ENCODE peak calls at places on chromosome 4, in eight cellular contexts. V, H, K, J, D, Z, I and F are unnamed samples. For H3K4me1, the result is how much of the 10 kb centered on the place peaks cover.

GRCh38 chr4:24659241-24659961 is 75.0 kb upstream of the DHX15 start:
- DNase-seq in J (no peak), V (no peak), I (no peak), Z (no peak), D (peak), K (no peak), H (no peak), F (no peak)

GRCh38 chr4:88629826-88630225 is 37.5 kb downstream of the HERC3 start:
- DNase-seq in J (no peak), V (no peak), D (peak), K (no peak), H (no peak), I (no peak), Z (no peak), F (no peak)

GRCh38 chr4:148757171-148757570 is 315.0 kb upstream of the NR3C2 start:
- DNase-seq in D (no peak), V (no peak), J (no peak), K (no peak), I (no peak), Z (no peak), H (no peak), F (no peak)

GRCh38 chr4:4334798-4335520 is 44.9 kb downstream of the ZBTB49 start:
- DNase-seq in Z (peak), V (peak), I (peak), H (peak), J (peak), K (peak), D (peak), F (peak)

GRCh38 chr4:10186228-10187214 is 69.9 kb upstream of the WDR1 start:
- DNase-seq in J (no peak), K (no peak), V (no peak), D (no peak), H (no peak), Z (no peak), I (no peak), F (no peak)

GRCh38 chr4:121978169-121978516 is 26.3 kb upstream of the TRPC3 start:
- DNase-seq in H (no peak), J (no peak), V (no peak), K (no peak), D (no peak), Z (no peak), I (no peak), F (no peak)

GRCh38 chr4:140095694-140096482 is 58.1 kb downstream of the MAML3 start:
- DNase-seq in V (no peak), K (no peak), Z (peak), H (peak), I (no peak), J (no peak), D (peak), F (no peak)

GRCh38 chr4:32172761-32173160 is 1452.6 kb downstream of the PCDH7 start:
- DNase-seq in H (no peak), K (no peak), I (no peak), J (no peak), D (peak), Z (peak), V (no peak), F (no peak)

GRCh38 chr4:7955393-7955792 is 15.7 kb upstream of the AFAP1 start:
- DNase-seq in V (no peak), J (no peak), Z (no peak), H (no peak), I (no peak), D (no peak), K (no peak), F (no peak)

GRCh38 chr4:88573286-88573994 is 18.8 kb upstream of the HERC3 start:
- DNase-seq in Z (no peak), H (no peak), K (no peak), J (no peak), V (no peak), D (no peak), I (no peak), F (no peak)

GRCh38 chr4:80385397-80386280 is 50.1 kb downstream of the CFAP299 start:
- DNase-seq in V (no peak), Z (no peak), J (no peak), D (no peak), K (no peak), H (no peak), I (peak), F (no peak)

GRCh38 chr4:73661646-73662119 is 41.4 kb upstream of the RASSF6 start:
- DNase-seq in J (no peak), I (no peak), D (peak), H (no peak), K (no peak), Z (peak), V (no peak), F (no peak)

GRCh38 chr4:123922847-123923246 is 526.3 kb downstream of the SPRY1 start:
- DNase-seq in I (no peak), K (no peak), Z (no peak), H (no peak), D (peak), V (no peak), J (no peak), F (no peak)

GRCh38 chr4:42371306-42372063 is 25.8 kb upstream of the SHISA3 start:
- DNase-seq in H (peak), J (no peak), I (no peak), Z (peak), D (peak), V (no peak), K (no peak), F (peak)

GRCh38 chr4:15400911-15401671 is 26.7 kb upstream of the C1QTNF7 start:
- DNase-seq in V (no peak), K (peak), J (peak), D (peak), H (peak), I (no peak), Z (peak), F (no peak)

GRCh38 chr4:152825336-152825735 is 45.6 kb downstream of the ARFIP1 start:
- DNase-seq in D (no peak), H (no peak), J (no peak), V (no peak), I (no peak), K (no peak), Z (no peak), F (no peak)

GRCh38 chr4:100177126-100177525 is 13.1 kb downstream of the DDIT4L start:
- DNase-seq in K (no peak), D (no peak), I (no peak), H (no peak), J (no peak), V (no peak), Z (no peak), F (no peak)

DNA sequence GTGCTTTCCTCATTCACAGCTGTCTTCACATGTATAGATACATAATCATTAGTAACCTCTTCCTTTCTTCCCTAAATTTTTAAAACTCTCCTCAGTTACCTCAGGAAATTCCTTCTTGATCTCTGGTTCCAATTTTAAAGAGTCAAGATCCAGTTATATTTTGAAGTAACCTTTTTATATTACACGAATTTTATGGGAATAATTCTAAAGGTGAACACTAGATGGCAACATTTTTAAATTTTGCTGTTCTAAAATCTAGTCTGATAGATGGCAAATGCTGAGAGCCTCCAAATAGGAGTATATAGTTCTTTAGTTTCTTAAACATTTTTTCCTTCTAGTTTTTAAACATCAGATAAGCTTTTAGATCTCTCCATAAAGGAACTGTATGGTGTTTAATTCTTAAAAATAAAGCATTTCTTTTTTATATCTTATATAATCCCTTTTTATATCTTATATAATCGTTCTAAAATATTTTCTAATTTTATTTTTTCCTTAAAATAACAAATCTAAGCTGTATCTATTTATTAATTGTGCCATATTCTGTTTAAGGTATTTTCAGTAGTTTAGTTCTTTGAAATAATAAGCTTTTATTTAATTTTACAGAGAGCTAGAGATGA is 37.9 kb upstream of the PAPSS1 start:
- DNase-seq in V (no peak), Z (peak), J (no peak), K (no peak), D (peak), I (no peak), H (no peak), F (no peak)
- TF ChIP-seq CTCF in V (peak), Z (peak), J (peak), K (peak), D (peak), I (peak), H (peak), F (peak)

GRCh38 chr4:13546374-13546854 is 2.1 kb upstream of the NKX3-2 start:
- DNase-seq in K (no peak), J (no peak), D (no peak), H (no peak), Z (no peak), I (no peak), V (no peak), F (no peak)

GRCh38 chr4:13548059-13548983 is 4.0 kb upstream of the NKX3-2 start:
- DNase-seq in V (no peak), H (no peak), J (no peak), D (no peak), Z (no peak), K (no peak), I (no peak), F (no peak)

GRCh38 chr4:13545394-13545808 is 1.1 kb upstream of the NKX3-2 start:
- DNase-seq in D (no peak), J (no peak), H (no peak), V (no peak), K (no peak), I (no peak), Z (no peak), F (no peak)

GRCh38 chr4:13547563-13548041 is 3.3 kb upstream of the NKX3-2 start:
- DNase-seq in J (no peak), H (no peak), V (no peak), I (no peak), D (no peak), Z (no peak), K (no peak), F (peak)

GRCh38 chr4:13546855-13547562 is 2.7 kb upstream of the NKX3-2 start:
- DNase-seq in I (no peak), H (no peak), D (no peak), V (peak), J (no peak), Z (no peak), K (no peak), F (peak)
- H3K4me1 ChIP-seq in I (under half), H (under half), D (under half), V (under half), J (under half), Z (under half), K (under half), F (under half)

DNA sequence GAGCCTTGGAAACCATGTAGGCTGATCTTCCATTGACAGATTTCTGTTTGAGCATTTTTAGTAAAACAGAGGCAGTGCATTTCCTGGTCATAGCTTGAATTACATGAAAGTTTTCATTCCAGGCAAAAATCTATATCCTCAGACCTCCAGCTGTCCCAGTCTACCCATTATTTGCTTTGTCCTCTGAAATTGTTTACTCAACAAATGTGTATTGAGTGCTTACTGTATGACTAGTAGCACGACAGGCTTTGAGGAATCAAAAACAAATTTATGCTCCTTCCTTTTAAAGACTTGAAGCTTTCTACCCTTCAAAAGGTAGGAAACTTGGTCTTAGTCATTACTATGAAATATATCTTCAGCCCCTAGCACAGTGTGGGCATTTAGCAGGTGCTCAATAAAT is 307.9 kb upstream of the IGFBP7 start:
- DNase-seq in H (no peak), Z (peak), K (no peak), J (no peak), I (no peak), V (no peak), D (no peak), F (no peak)
- TF ChIP-seq CTCF in H (no peak), Z (no peak), K (no peak), J (no peak), I (no peak), V (no peak), D (no peak), F (no peak)

DNA sequence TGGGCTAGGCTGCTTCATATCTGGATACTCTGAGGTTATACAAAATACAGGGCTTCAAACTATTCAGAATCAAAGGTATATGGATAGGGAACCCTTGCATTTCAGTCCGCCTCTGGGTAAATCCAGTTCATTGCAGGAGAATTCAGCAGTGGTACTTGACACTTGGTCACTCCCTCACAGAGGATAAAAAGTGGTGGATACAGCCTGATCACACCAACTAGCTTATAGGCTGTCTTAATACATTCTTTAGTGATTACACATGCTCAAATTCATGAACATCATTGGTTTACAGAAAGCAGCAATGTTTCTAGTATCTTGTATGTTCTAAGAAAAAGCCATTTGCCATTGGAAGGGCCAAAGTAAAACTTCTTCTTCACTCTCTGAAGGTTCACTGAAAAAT is 104.8 kb upstream of the PDE5A start:
- DNase-seq in I (no peak), D (peak), J (no peak), H (no peak), V (no peak), K (no peak), Z (no peak), F (no peak)
- H3K4me1 ChIP-seq in I (under half), D (under half), J (under half), H (under half), V (under half), K (under half), Z (under half), F (under half)

GRCh38 chr4:6342530-6343293 is 73.1 kb downstream of the WFS1 start:
- DNase-seq in I (no peak), Z (peak), D (peak), J (no peak), K (no peak), V (no peak), H (no peak), F (no peak)

GRCh38 chr4:6345096-6345830 is 75.6 kb downstream of the WFS1 start:
- DNase-seq in I (no peak), D (no peak), Z (no peak), V (no peak), J (no peak), K (no peak), H (no peak), F (no peak)

GRCh38 chr4:6341696-6342095 is 72.0 kb downstream of the WFS1 start:
- DNase-seq in V (no peak), D (no peak), I (no peak), K (no peak), J (no peak), H (no peak), Z (no peak), F (no peak)

GRCh38 chr4:6345866-6346265 is 76.2 kb downstream of the WFS1 start:
- DNase-seq in I (no peak), D (no peak), K (no peak), Z (no peak), V (no peak), H (no peak), J (no peak), F (no peak)

GRCh38 chr4:6343950-6344408 is 74.3 kb downstream of the WFS1 start:
- DNase-seq in Z (peak), V (peak), J (no peak), K (no peak), D (peak), H (peak), I (no peak), F (peak)
- TF ChIP-seq CTCF in Z (peak), V (peak), J (no peak), K (peak), D (no peak), H (peak), I (no peak), F (no peak)

DNA sequence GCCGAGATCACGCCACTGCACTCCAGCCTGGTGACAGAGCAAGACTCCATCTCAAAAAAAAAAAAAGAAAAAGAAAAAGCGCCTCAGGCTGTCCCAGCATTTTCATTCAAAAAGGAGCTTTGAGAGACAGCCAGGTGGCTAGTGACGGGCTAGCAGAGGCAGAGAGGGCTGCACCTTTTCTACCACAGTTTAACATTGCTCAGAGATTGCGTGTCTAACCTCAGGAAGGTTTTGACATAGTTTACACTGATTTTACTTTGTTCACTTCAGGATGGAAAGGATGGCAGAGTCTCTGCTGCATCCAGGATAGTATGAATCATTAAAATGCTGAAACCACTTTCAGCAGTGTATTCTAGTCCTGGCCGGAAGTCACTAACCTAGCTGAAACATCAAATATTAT is 28.1 kb downstream of the ZFP42 start:
- DNase-seq in J (no peak), K (no peak), Z (no peak), D (peak), I (no peak), H (no peak), V (peak), F (no peak)
- H3K4me1 ChIP-seq in J (under half), K (under half), Z (under half), D (under half), I (under half), H (under half), V (under half), F (under half)

GRCh38 chr4:1035510-1035909 is 24.1 kb downstream of the FGFRL1 start:
- DNase-seq in J (no peak), K (peak), Z (no peak), D (peak), V (no peak), H (no peak), I (no peak), F (no peak)

GRCh38 chr4:1038948-1039492 is 27.6 kb downstream of the FGFRL1 start:
- DNase-seq in D (no peak), Z (no peak), J (no peak), H (no peak), K (no peak), V (no peak), I (no peak), F (no peak)

GRCh38 chr4:1039493-1040343 is 28.3 kb downstream of the FGFRL1 start:
- DNase-seq in K (peak), J (no peak), Z (no peak), I (peak), V (no peak), D (peak), H (peak), F (no peak)

GRCh38 chr4:1036095-1036494 is 24.7 kb downstream of the FGFRL1 start:
- DNase-seq in J (no peak), Z (no peak), I (no peak), D (no peak), V (no peak), H (no peak), K (no peak), F (no peak)

DNA sequence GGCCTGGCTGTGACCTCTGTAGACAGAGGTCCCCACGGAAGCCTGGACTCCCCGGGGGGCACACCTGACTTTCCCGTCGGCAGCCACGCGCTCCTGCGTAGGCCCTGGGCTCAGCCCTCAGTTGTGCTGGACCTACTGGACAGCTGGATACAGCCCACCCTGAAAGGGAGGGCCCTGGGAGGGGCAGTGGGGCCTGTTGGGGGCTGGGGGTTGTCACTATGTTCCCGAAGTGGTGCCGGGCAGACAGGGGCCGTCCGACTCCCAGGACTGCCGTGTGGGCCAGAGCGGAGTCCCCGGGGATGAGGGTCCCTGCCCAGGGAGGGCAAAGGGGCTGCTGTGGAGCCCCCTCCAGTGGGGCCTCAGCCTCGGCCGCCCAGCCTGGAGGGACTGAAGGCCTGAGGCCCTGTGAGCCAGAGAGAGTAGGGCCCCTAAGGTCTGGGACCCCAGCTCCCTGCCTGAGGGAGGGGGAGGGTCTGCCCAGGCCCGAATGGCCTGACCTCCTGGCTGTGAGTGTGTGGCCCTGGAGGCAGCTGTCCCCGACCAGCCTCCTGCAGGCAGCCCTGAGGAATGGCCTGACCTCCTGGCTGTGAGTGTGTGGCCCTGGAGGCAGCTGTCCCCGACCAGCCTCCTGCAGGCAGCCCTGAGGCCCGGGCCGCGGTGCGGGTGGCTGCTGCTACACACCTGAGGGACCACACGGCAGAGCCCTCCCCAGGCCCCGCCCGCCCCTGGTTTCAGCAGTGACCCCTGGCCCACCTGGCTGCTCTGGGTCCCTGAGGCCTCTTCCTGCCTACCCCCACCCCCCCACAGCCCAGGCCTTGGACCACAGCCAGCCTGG is 25.8 kb downstream of the FGFRL1 start:
- DNase-seq in V (no peak), K (no peak), J (no peak), Z (no peak), D (no peak), I (no peak), H (no peak), F (no peak)
- TF ChIP-seq CTCF in V (no peak), K (no peak), J (no peak), Z (no peak), D (no peak), I (no peak), H (no peak), F (no peak)

GRCh38 chr4:38670061-38670894 is 6.3 kb downstream of the KLF3 start:
- DNase-seq in K (no peak), D (no peak), H (no peak), V (peak), J (no peak), I (no peak), Z (no peak), F (no peak)
- H3K4me1 ChIP-seq in K (under half), D (under half), H (half or more), V (under half), J (under half), I (half or more), Z (half or more), F (half or more)